ENCODE peak calls at places on chromosomes 5 and 9, in six cellular contexts. C, Z, W, K, Y and B are unnamed samples.

GRCh38 chr9:101705135-101705661 is 33.2 kb downstream of the GRIN3A start:
- DNase-seq in C (no peak), Z (peak; percentile 43), W (no peak), K (peak; percentile 19), Y (no peak), B (no peak)

GRCh38 chr9:33524431-33524947 is 438 bp downstream of the ANKRD18B start:
- DNase-seq in C (no peak), Z (no peak), W (no peak), K (no peak), Y (peak; percentile 19), B (no peak)

GRCh38 chr9:100072805-100073204 is 26.0 kb downstream of the ERP44 start:
- DNase-seq in C (no peak), Z (no peak), W (no peak), K (no peak), Y (no peak), B (no peak)

GRCh38 chr9:93809204-93809940 is 145.8 kb downstream of the BARX1 start:
- DNase-seq in C (no peak), Z (no peak), W (no peak), K (no peak), Y (peak; percentile 12), B (no peak)

GRCh38 chr9:120542701-120543490 is 37.1 kb downstream of the CDK5RAP2 start:
- DNase-seq in C (no peak), Z (no peak), W (peak; percentile 13), K (peak; percentile 29), Y (no peak), B (no peak)

GRCh38 chr9:127035423-127035822 is 87.0 kb downstream of the ANGPTL2 start:
- DNase-seq in C (peak; percentile 86), Z (no peak), W (peak; percentile 17), K (peak; percentile 95), Y (no peak), B (no peak)

GRCh38 chr5:95963650-95964410 is 2.2 kb upstream of the ELL2 start:
- DNase-seq in C (no peak), Z (no peak), W (no peak), K (peak; percentile 57), Y (no peak), B (no peak)

GRCh38 chr5:171367424-171368370 is 20.0 kb upstream of the NPM1 start:
- DNase-seq in C (no peak), Z (no peak), W (peak; percentile 50), K (peak; percentile 41), Y (no peak), B (peak; percentile 58)

GRCh38 chr5:90558344-90559192 is at the start of gene ADGRV1:
- DNase-seq in C (peak; percentile 58), Z (peak; percentile 94), W (peak; percentile 1), K (peak; percentile 45), Y (peak; percentile 43), B (no peak)

GRCh38 chr9:108634669-108635462 is 220.9 kb downstream of the ACTL7B start:
- DNase-seq in C (no peak), Z (no peak), W (no peak), K (peak; percentile 37), Y (no peak), B (no peak)

GRCh38 chr5:141753971-141754713 is 72.1 kb upstream of the ARAP3 start:
- DNase-seq in C (no peak), Z (peak; percentile 64), W (peak; percentile 24), K (peak; percentile 35), Y (peak; percentile 73), B (no peak)

GRCh38 chr5:43150748-43151147 is 30.0 kb downstream of the ZNF131 start:
- DNase-seq in C (no peak), Z (no peak), W (no peak), K (no peak), Y (no peak), B (no peak)

GRCh38 chr5:112418412-112419049 is 546 bp downstream of the EPB41L4A start:
- DNase-seq in C (no peak), Z (peak; percentile 23), W (no peak), K (no peak), Y (peak; percentile 9), B (no peak)

GRCh38 chr9:101429736-101430135 is 5.8 kb downstream of the ALDOB start:
- DNase-seq in C (no peak), Z (no peak), W (no peak), K (no peak), Y (no peak), B (no peak)

GRCh38 chr5:158317507-158317906 is 458.6 kb upstream of the CLINT1 start:
- DNase-seq in C (no peak), Z (no peak), W (no peak), K (no peak), Y (no peak), B (no peak)

GRCh38 chr5:140357731-140358093 is 2.3 kb upstream of the SLC4A9 start:
- DNase-seq in C (peak; percentile 85), Z (peak; percentile 83), W (peak; percentile 83), K (peak; percentile 84), Y (peak; percentile 91), B (peak; percentile 78)

GRCh38 chr9:76135902-76136301 is 245.4 kb downstream of the PCSK5 start:
- DNase-seq in C (no peak), Z (no peak), W (no peak), K (peak; percentile 16), Y (no peak), B (no peak)

GRCh38 chr9:94611638-94612068 is 18.0 kb upstream of the FBP2 start:
- DNase-seq in C (no peak), Z (no peak), W (no peak), K (no peak), Y (no peak), B (no peak)

GRCh38 chr9:10876333-10876732 is 263.5 kb upstream of the PTPRD start:
- DNase-seq in C (no peak), Z (no peak), W (no peak), K (peak; percentile 23), Y (no peak), B (no peak)

GRCh38 chr5:173789031-173789920 is 98.9 kb upstream of the CPEB4 start:
- DNase-seq in C (no peak), Z (no peak), W (peak; percentile 78), K (peak; percentile 89), Y (peak; percentile 51), B (peak; percentile 74)

GRCh38 chr5:33470544-33470943 is 29.8 kb downstream of the TARS1 start:
- DNase-seq in C (no peak), Z (no peak), W (peak; percentile 60), K (peak; percentile 80), Y (peak; percentile 16), B (peak; percentile 61)

GRCh38 chr5:139708877-139709586 is 60.9 kb downstream of the CXXC5 start:
- DNase-seq in C (peak; percentile 50), Z (peak; percentile 44), W (peak; percentile 28), K (peak; percentile 80), Y (peak; percentile 66), B (peak; percentile 75)

GRCh38 chr5:64972591-64972990 is 203.9 kb downstream of the CWC27 start:
- DNase-seq in C (no peak), Z (no peak), W (peak; percentile 26), K (peak; percentile 39), Y (no peak), B (no peak)

GRCh38 chr5:64977779-64978178 is 209.0 kb downstream of the CWC27 start:
- DNase-seq in C (no peak), Z (no peak), W (peak; percentile 26), K (peak; percentile 86), Y (no peak), B (no peak)

GRCh38 chr5:64971538-64971937 is 202.8 kb downstream of the CWC27 start:
- DNase-seq in C (no peak), Z (no peak), W (peak; percentile 48), K (peak; percentile 42), Y (no peak), B (peak; percentile 35)

GRCh38 chr5:64973226-64973625 is 204.5 kb downstream of the CWC27 start:
- DNase-seq in C (no peak), Z (no peak), W (no peak), K (no peak), Y (no peak), B (no peak)

GRCh38 chr5:64971990-64972389 is 203.3 kb downstream of the CWC27 start:
- DNase-seq in C (no peak), Z (no peak), W (no peak), K (no peak), Y (no peak), B (no peak)
- TF ChIP-seq CTCF in C (no peak), Z (no peak), W (no peak), K (no peak), Y (no peak), B (no peak)

DNA sequence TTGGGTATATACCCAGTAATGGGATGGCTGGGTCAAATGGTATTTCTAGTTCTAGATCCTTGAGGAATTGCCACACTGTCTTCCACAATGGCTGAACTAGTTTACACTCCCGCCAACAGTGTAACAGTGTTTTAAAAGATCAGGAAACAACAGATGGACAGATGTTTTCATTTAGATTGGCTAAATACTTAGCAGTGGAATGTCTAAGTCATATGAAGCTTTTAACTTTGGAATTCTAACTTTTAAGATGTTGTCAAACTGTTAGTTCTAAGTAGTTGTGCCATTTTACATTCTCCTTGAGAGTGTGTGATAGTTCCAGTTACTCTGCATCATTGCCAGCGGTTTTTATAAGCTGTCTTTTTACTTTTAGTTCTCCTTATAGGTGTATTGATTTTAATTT is 688.8 kb downstream of the SEMA5A start:
- DNase-seq in C (no peak), Z (no peak), W (peak; percentile 16), K (peak; percentile 45), Y (no peak), B (no peak)
- TF ChIP-seq CTCF in C (no peak), Z (no peak), W (no peak), K (no peak), Y (no peak), B (no peak)

GRCh38 chr5:93092349-93093105 is 488.5 kb downstream of the NR2F1-AS1 start:
- DNase-seq in C (no peak), Z (no peak), W (peak; percentile 47), K (peak; percentile 63), Y (no peak), B (peak; percentile 56)
- TF ChIP-seq CTCF in C (peak; percentile 37), Z (no peak), W (peak; percentile 52), K (peak; percentile 53), Y (no peak), B (peak; percentile 70)

GRCh38 chr9:71985070-71985956 is 73.9 kb downstream of the C9orf85 start:
- DNase-seq in C (no peak), Z (no peak), W (peak; percentile 15), K (no peak), Y (no peak), B (no peak)
- TF ChIP-seq CTCF in C (no peak), Z (no peak), W (no peak), K (no peak), Y (no peak), B (peak; percentile 17)